ENCODE peak calls at places on chromosome X, in four cellular contexts. B is H1, F is neural crest cell, M is prostate gland. D is an unnamed sample.

GRCh38 chrX:151393514-151393913 is 3.5 kb upstream of the VMA21 start:
- DNase-seq in B (no peak), M (no peak), F (no peak), D (no peak)

GRCh38 chrX:71081348-71082148 is 13.4 kb upstream of the SNX12 start:
- DNase-seq in M (no peak), B (no peak), F (no peak), D (no peak)

GRCh38 chrX:112851806-112852205 is 11.2 kb upstream of the AMOT start:
- DNase-seq in M (no peak), B (no peak), F (no peak), D (no peak)

GRCh38 chrX:118603981-118604380 is 108.4 kb downstream of the DOCK11 start:
- DNase-seq in F (peak; percentile 16), M (peak; percentile 10), B (peak; percentile 49), D (peak; percentile 38)

GRCh38 chrX:103503163-103503852 is 16.0 kb downstream of the RAB40A start:
- DNase-seq in F (no peak), M (no peak), B (no peak), D (no peak)

GRCh38 chrX:104564921-104565703 is 887 bp upstream of the IL1RAPL2 start:
- DNase-seq in M (no peak), F (no peak), B (no peak), D (no peak)

GRCh38 chrX:54695816-54696487 is 102.1 kb downstream of the ITIH6 start:
- DNase-seq in M (no peak), B (no peak), F (no peak), D (no peak)

GRCh38 chrX:47581731-47582647 is at the start of gene TIMP1:
- DNase-seq in F (peak; percentile 52), M (peak; percentile 80), B (peak; percentile 70), D (peak; percentile 74)

GRCh38 chrX:102976793-102977495 is 39.9 kb downstream of the RAB40AL start:
- DNase-seq in F (no peak), B (no peak), M (no peak), D (no peak)

GRCh38 chrX:12988797-12989196 is 13.9 kb downstream of the TMSB4X start:
- DNase-seq in B (no peak), F (no peak), M (peak; percentile 69), D (no peak)

GRCh38 chrX:53073115-53073581 is 9.0 kb upstream of the TSPYL2 start:
- DNase-seq in B (no peak), F (no peak), M (no peak), D (no peak)

GRCh38 chrX:5681159-5681558 is 547.5 kb downstream of the NLGN4X start:
- DNase-seq in M (no peak), F (no peak), B (no peak), D (no peak)

GRCh38 chrX:10617964-10618342 is 2.4 kb downstream of the MID1 start:
- DNase-seq in M (peak; percentile 11), B (no peak), F (no peak), D (no peak)

GRCh38 chrX:11445540-11445939 is 152.3 kb downstream of the AMELX start:
- DNase-seq in B (no peak), M (no peak), F (no peak), D (no peak)

GRCh38 chrX:87064522-87064921 is 453.1 kb upstream of the KLHL4 start:
- DNase-seq in F (no peak), B (no peak), M (no peak), D (no peak)

GRCh38 chrX:46572295-46572936 is 1.1 kb upstream of the CHST7 start:
- DNase-seq in B (no peak), F (no peak), M (no peak), D (no peak)

GRCh38 chrX:155768036-155768769 is 112.9 kb upstream of the VAMP7 start:
- DNase-seq in M (no peak), B (no peak), F (no peak), D (no peak)

GRCh38 chrX:7115557-7115956 is 32.0 kb upstream of the STS start:
- DNase-seq in F (no peak), B (no peak), M (no peak), D (no peak)

GRCh38 chrX:31333181-31333831 is 261.5 kb upstream of the FTHL17 start:
- DNase-seq in B (no peak), F (no peak), M (no peak), D (no peak)

GRCh38 chrX:71458866-71459265 is 74.0 kb upstream of the OGT start:
- DNase-seq in F (no peak), B (no peak), M (no peak), D (no peak)

GRCh38 chrX:78199851-78200250 is 60.4 kb upstream of the TAF9B start:
- DNase-seq in F (no peak), B (no peak), M (no peak), D (no peak)

GRCh38 chrX:78517124-78517523 is 142.0 kb downstream of the RTL3 start:
- DNase-seq in F (no peak), B (no peak), M (no peak), D (no peak)

GRCh38 chrX:74537011-74537390 is 77.4 kb downstream of the RLIM start:
- DNase-seq in F (no peak), M (no peak), B (no peak), D (peak; percentile 5)

GRCh38 chrX:42759881-42760280 is 18.1 kb downstream of the PPP1R2C start:
- DNase-seq in B (no peak), F (no peak), M (no peak), D (no peak)

GRCh38 chrX:65667503-65668355 is at the start of gene MSN:
- DNase-seq in M (peak; percentile 39), F (peak; percentile 39), B (peak; percentile 64), D (peak; percentile 52)

GRCh38 chrX:12480956-12481355 is 310.3 kb upstream of the PRPS2 start:
- DNase-seq in F (no peak), M (no peak), B (no peak), D (no peak)

GRCh38 chrX:10254746-10255145 is 98.0 kb downstream of the CLCN4 start:
- DNase-seq in B (no peak), M (peak; percentile 4), F (no peak), D (no peak)

GRCh38 chrX:72297953-72298730 is 7.6 kb downstream of the CITED1 start:
- DNase-seq in B (no peak), M (no peak), F (no peak), D (no peak)

GRCh38 chrX:19889582-19890342 is 2.4 kb upstream of the SH3KBP1 start:
- DNase-seq in M (no peak), B (no peak), F (no peak), D (no peak)

GRCh38 chrX:13985697-13986435 is 43.8 kb downstream of the GEMIN8 start:
- DNase-seq in F (no peak), B (no peak), M (no peak), D (no peak)

GRCh38 chrX:97308161-97308560 is 424.5 kb downstream of the RPA4 start:
- DNase-seq in M (no peak), B (no peak), F (no peak), D (no peak)

GRCh38 chrX:136214551-136214950 is 36.6 kb downstream of the MAP7D3 start:
- DNase-seq in B (no peak), M (no peak), F (no peak), D (no peak)

GRCh38 chrX:136221851-136222513 is 29.2 kb downstream of the MAP7D3 start:
- DNase-seq in M (no peak), F (no peak), B (no peak), D (no peak)

GRCh38 chrX:136215559-136215958 is 35.6 kb downstream of the MAP7D3 start:
- DNase-seq in M (no peak), F (no peak), B (no peak), D (no peak)

GRCh38 chrX:136219893-136220292 is 31.3 kb downstream of the MAP7D3 start:
- DNase-seq in F (no peak), M (no peak), B (no peak), D (no peak)

GRCh38 chrX:136220535-136220934 is 30.7 kb downstream of the MAP7D3 start:
- DNase-seq in F (no peak), B (no peak), M (no peak), D (no peak)
- TF ChIP-seq CTCF in F (no peak), B (no peak), M (no peak), D (no peak)

GRCh38 chrX:132433001-132433400 is 55.8 kb downstream of the MBNL3 start:
- DNase-seq in B (no peak), M (no peak), F (no peak), D (no peak)

GRCh38 chrX:132435222-132435621 is 53.6 kb downstream of the MBNL3 start:
- DNase-seq in F (no peak), B (no peak), M (no peak), D (no peak)

DNA sequence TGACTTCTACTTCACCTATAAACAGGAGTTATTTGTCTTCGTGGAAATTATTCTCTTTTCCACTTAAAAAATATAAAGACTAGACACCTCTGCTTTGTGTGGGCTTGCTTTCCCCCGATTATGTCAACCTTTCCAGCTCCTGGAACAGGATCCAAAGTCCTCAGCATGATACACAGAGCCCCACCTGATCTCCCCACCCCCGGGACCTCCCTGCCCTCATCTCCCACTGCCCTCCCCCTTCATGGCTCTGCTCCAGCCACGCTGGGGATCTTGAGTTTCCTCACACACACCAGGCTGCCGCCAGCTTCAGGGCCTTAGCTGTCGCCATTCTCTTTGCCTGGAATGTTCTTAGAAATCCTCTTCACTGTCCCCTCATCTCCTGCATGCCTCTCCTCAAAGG is 55.3 kb downstream of the MBNL3 start:
- DNase-seq in M (no peak), F (no peak), B (no peak), D (no peak)
- TF ChIP-seq CTCF in M (no peak), F (no peak), B (no peak), D (no peak)

DNA sequence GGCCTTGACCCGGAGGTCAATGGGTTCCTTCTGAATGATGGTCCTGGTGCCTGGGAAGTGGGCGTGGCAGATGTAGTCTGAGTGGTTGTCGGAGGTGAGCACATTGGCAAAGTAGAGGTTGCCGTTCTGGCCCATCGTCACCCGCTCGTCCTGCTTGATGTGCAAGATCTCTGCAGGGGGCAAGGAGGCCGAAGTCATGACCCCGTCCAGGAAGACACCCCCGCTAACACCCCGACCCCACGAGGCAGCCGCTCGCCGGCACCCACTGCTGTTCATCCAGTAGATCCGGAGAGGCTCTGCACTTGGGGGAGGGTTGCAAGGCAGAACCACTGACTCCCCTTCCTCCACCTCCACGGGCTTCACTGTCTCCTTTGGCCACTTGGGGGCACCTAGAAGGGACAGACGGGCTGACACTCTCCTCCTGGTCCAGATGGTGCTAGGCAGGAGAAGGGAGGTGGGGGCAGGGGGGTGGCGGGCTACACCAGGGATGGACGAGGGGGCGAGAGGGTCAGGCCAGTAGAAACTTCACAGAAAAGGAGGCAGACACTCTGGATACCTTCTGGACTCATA is 15.1 kb downstream of the L1CAM start:
- DNase-seq in B (no peak), M (no peak), F (no peak), D (no peak)
- TF ChIP-seq CTCF in B (peak; percentile 28), M (no peak), F (no peak), D (no peak)

GRCh38 chrX:16444353-16444752 is 205.6 kb upstream of the S100G start:
- DNase-seq in B (no peak), F (no peak), M (no peak), D (no peak)

GRCh38 chrX:16445166-16445752 is 204.7 kb upstream of the S100G start:
- DNase-seq in F (peak; percentile 25), B (no peak), M (peak; percentile 3), D (peak; percentile 15)
- TF ChIP-seq CTCF in F (peak; percentile 81), B (peak; percentile 72), M (no peak), D (peak; percentile 60)

GRCh38 chrX:38770152-38770551 is 31.1 kb upstream of the MID1IP1 start:
- DNase-seq in B (no peak), F (no peak), M (no peak), D (no peak)

GRCh38 chrX:38768079-38768478 is 33.2 kb upstream of the MID1IP1 start:
- DNase-seq in B (no peak), M (no peak), F (no peak), D (no peak)
- TF ChIP-seq CTCF in B (no peak), M (no peak), F (peak; percentile 55), D (no peak)